ENCODE peak calls at places on chromosomes 5 and 9, in eight cellular contexts. W, O, D, V, Q, L, X and C are unnamed samples.

GRCh38 chr5:96048763-96049162 is 87.1 kb upstream of the ELL2 start:
- DNase-seq in W (no peak), O (no peak), L (no peak), V (no peak), D (no peak), Q (peak; percentile 34), X (no peak), C (no peak)

GRCh38 chr5:111278824-111279504 is 54.8 kb downstream of the CAMK4 start:
- DNase-seq in L (peak; percentile 59), W (no peak), X (peak; percentile 72), Q (peak; percentile 82), V (no peak), O (peak; percentile 30), D (peak; percentile 55), C (no peak)

GRCh38 chr5:180803181-180804128 is 849 bp upstream of the MGAT1 start:
- DNase-seq in D (no peak), Q (peak; percentile 84), L (no peak), W (no peak), X (peak; percentile 20), O (no peak), V (no peak), C (no peak)

GRCh38 chr9:116154976-116155699 is 1.5 kb downstream of the PAPPA start:
- DNase-seq in L (no peak), O (no peak), X (no peak), D (no peak), W (no peak), Q (peak; percentile 34), V (no peak), C (no peak)

GRCh38 chr5:177194278-177194677 is 60.7 kb downstream of the NSD1 start:
- DNase-seq in Q (peak; percentile 77), L (no peak), O (peak; percentile 96), X (peak; percentile 48), V (no peak), W (peak; percentile 96), D (no peak), C (peak; percentile 13)

GRCh38 chr9:111926421-111926875 is 29.8 kb downstream of the UGCG start:
- DNase-seq in L (no peak), Q (no peak), W (no peak), O (no peak), V (no peak), X (no peak), D (no peak), C (no peak)

GRCh38 chr5:72167790-72168189 is 60.5 kb downstream of the MAP1B start:
- DNase-seq in D (no peak), W (no peak), O (no peak), V (no peak), L (no peak), X (no peak), Q (no peak), C (no peak)

GRCh38 chr9:36868591-36869282 is 165.3 kb downstream of the PAX5 start:
- DNase-seq in X (no peak), L (no peak), O (no peak), V (no peak), Q (peak; percentile 28), W (no peak), D (no peak), C (no peak)

GRCh38 chr5:73534001-73534547 is 31.4 kb downstream of the ANKRA2 start:
- DNase-seq in Q (no peak), D (no peak), L (no peak), W (no peak), X (no peak), V (no peak), O (no peak), C (no peak)

GRCh38 chr9:134670042-134670525 is 28.5 kb downstream of the COL5A1 start:
- DNase-seq in D (no peak), Q (peak; percentile 49), V (no peak), O (no peak), L (no peak), X (no peak), W (peak; percentile 87), C (no peak)

GRCh38 chr5:93163010-93163663 is 417.9 kb downstream of the NR2F1-AS1 start:
- DNase-seq in Q (no peak), O (peak; percentile 55), D (no peak), L (no peak), V (no peak), W (peak; percentile 87), X (peak; percentile 50), C (no peak)

GRCh38 chr9:134942421-134943119 is 24.9 kb upstream of the FCN1 start:
- DNase-seq in V (no peak), X (no peak), L (no peak), D (no peak), W (no peak), O (no peak), Q (no peak), C (no peak)

GRCh38 chr9:14351206-14351605 is 37.3 kb upstream of the NFIB start:
- DNase-seq in O (no peak), Q (peak; percentile 7), X (no peak), D (no peak), V (no peak), W (no peak), L (no peak), C (no peak)

GRCh38 chr5:117803533-117803932 is 1184.8 kb downstream of the DTWD2 start:
- DNase-seq in W (peak; percentile 93), O (peak; percentile 27), Q (no peak), D (no peak), V (no peak), X (no peak), L (no peak), C (no peak)

GRCh38 chr5:72510610-72511121 is 3.5 kb upstream of the ZNF366 start:
- DNase-seq in Q (no peak), W (no peak), D (no peak), V (no peak), L (no peak), O (peak; percentile 83), X (no peak), C (peak; percentile 28)

GRCh38 chr5:77015938-77016569 is 14.2 kb upstream of the AGGF1 start:
- DNase-seq in D (peak; percentile 38), L (no peak), V (peak; percentile 18), X (peak; percentile 61), W (peak; percentile 4), Q (peak; percentile 46), O (peak; percentile 50), C (no peak)

GRCh38 chr5:144390133-144390532 is 219.5 kb downstream of the KCTD16 start:
- DNase-seq in X (no peak), W (no peak), V (no peak), D (no peak), O (peak; percentile 6), Q (peak; percentile 9), L (no peak), C (no peak)

GRCh38 chr5:72210913-72211670 is 103.8 kb downstream of the MAP1B start:
- DNase-seq in V (peak; percentile 22), W (no peak), O (peak; percentile 15), Q (no peak), X (peak; percentile 5), L (no peak), D (no peak), C (no peak)

GRCh38 chr9:12880406-12881016 is 105.7 kb downstream of the LURAP1L start:
- DNase-seq in O (peak; percentile 12), L (no peak), W (no peak), X (peak; percentile 43), Q (no peak), V (no peak), D (no peak), C (no peak)

GRCh38 chr5:40679998-40680681 is 425 bp downstream of the PTGER4 start:
- DNase-seq in X (no peak), D (no peak), W (no peak), Q (no peak), V (no peak), L (no peak), O (no peak), C (no peak)

GRCh38 chr9:88236531-88237453 is 98.5 kb upstream of the SPATA31C2 start:
- DNase-seq in W (no peak), O (no peak), D (no peak), Q (no peak), X (no peak), L (no peak), V (peak; percentile 36), C (no peak)

GRCh38 chr9:75188756-75189155 is 100.4 kb downstream of the OSTF1 start:
- DNase-seq in X (no peak), O (no peak), L (no peak), D (no peak), Q (no peak), V (no peak), W (no peak), C (no peak)

GRCh38 chr9:70945301-70945700 is 176.1 kb downstream of the TRPM3 start:
- DNase-seq in D (no peak), Q (no peak), O (peak; percentile 13), W (no peak), V (no peak), L (no peak), X (no peak), C (no peak)

GRCh38 chr9:2291980-2292704 is 277.0 kb downstream of the SMARCA2 start:
- DNase-seq in D (peak; percentile 73), O (peak; percentile 67), V (no peak), L (no peak), Q (no peak), X (peak; percentile 74), W (no peak), C (no peak)